ENCODE peak calls at places on chromosomes 13 and 19, in five cellular contexts. T, Y, A, B and D are unnamed samples. For H3F3A and H3K9me2, the result is how much of the 10 kb centered on the place peaks cover.

GRCh38 chr13:49569993-49570689 is 15.2 kb downstream of the RCBTB1 start:
- DNase-seq in T (peak), Y (no peak), A (no peak), B (no peak), D (peak)

GRCh38 chr13:113758651-113759524 is at the start of gene TMEM255B:
- DNase-seq in T (peak), Y (peak), A (peak), B (peak), D (peak)

GRCh38 chr19:47499863-47500830 is 14.7 kb downstream of the NAPA start:
- DNase-seq in T (no peak), Y (no peak), A (no peak), B (peak), D (no peak)

GRCh38 chr13:23578411-23579071 is 8.3 kb downstream of the TNFRSF19 start:
- DNase-seq in T (peak), Y (peak), A (peak), B (peak), D (peak)

GRCh38 chr13:26011996-26012688 is 39.7 kb downstream of the SHISA2 start:
- DNase-seq in T (peak), Y (no peak), A (no peak), B (peak), D (no peak)

GRCh38 chr13:77386880-77387606 is 60.1 kb upstream of the MYCBP2 start:
- DNase-seq in T (peak), Y (no peak), A (no peak), B (no peak), D (peak)

GRCh38 chr13:87498681-87499080 is 172.5 kb upstream of the SLITRK5 start:
- DNase-seq in T (peak), Y (peak), A (no peak), B (peak), D (peak)

GRCh38 chr19:16067205-16067938 is 8.9 kb upstream of the TPM4 start:
- DNase-seq in T (peak), Y (peak), A (no peak), B (no peak), D (peak)

GRCh38 chr13:20160346-20161274 is at the start of gene GJA3:
- DNase-seq in T (peak), Y (peak), A (no peak), B (peak), D (peak)

GRCh38 chr13:40333238-40333637 is 333.2 kb downstream of the FOXO1 start:
- DNase-seq in T (no peak), Y (no peak), A (no peak), B (no peak), D (no peak)

GRCh38 chr13:84661718-84662117 is 779.4 kb upstream of the SLITRK1 start:
- DNase-seq in T (peak), Y (no peak), A (no peak), B (no peak), D (no peak)

GRCh38 chr13:112532837-112533745 is 54.9 kb downstream of the TUBGCP3 start:
- DNase-seq in T (no peak), Y (no peak), A (no peak), B (no peak), D (no peak)

GRCh38 chr19:51882518-51882917 is 5.2 kb downstream of the ZNF577 start:
- DNase-seq in T (no peak), Y (no peak), A (no peak), B (no peak), D (no peak)

GRCh38 chr19:6476155-6476895 is 5.3 kb downstream of the DENND1C start:
- DNase-seq in T (peak), Y (peak), A (peak), B (peak), D (peak)

GRCh38 chr19:47097396-47098217 is 16.0 kb downstream of the ZC3H4 start:
- DNase-seq in T (peak), Y (no peak), A (no peak), B (no peak), D (no peak)

GRCh38 chr19:54430306-54431254 is 15.3 kb downstream of the TTYH1 start:
- DNase-seq in T (peak), Y (peak), A (no peak), B (peak), D (peak)

GRCh38 chr19:32652893-32653625 is 21.9 kb downstream of the ANKRD27 start:
- DNase-seq in T (no peak), Y (peak), A (no peak), B (no peak), D (no peak)

GRCh38 chr19:56670401-56670960 is 1.1 kb downstream of the ZNF835 start:
- DNase-seq in T (no peak), Y (no peak), A (no peak), B (no peak), D (no peak)

GRCh38 chr19:8592231-8593009 is 15.2 kb upstream of the MYO1F start:
- DNase-seq in T (peak), Y (no peak), A (no peak), B (peak), D (peak)

GRCh38 chr19:49491030-49491803 is 3.8 kb downstream of the RPL13A start:
- DNase-seq in T (no peak), Y (no peak), A (no peak), B (no peak), D (no peak)
- H3F3A ChIP-seq in T (half or more), Y (half or more), A (half or more), B (half or more), D (half or more)

GRCh38 chr13:111519490-111520170 is 199.2 kb downstream of the TEX29 start:
- DNase-seq in T (no peak), Y (no peak), A (no peak), B (no peak), D (no peak)
- H3K9me2 ChIP-seq in T (under half), Y (under half), A (under half), B (under half), D (under half)

GRCh38 chr13:28716511-28716910 is 2.3 kb downstream of the SLC46A3 start:
- DNase-seq in T (peak), Y (peak), A (no peak), B (no peak), D (peak)
- H3K27ac ChIP-seq in T (peak), Y (peak), A (no peak), B (no peak), D (peak)

DNA sequence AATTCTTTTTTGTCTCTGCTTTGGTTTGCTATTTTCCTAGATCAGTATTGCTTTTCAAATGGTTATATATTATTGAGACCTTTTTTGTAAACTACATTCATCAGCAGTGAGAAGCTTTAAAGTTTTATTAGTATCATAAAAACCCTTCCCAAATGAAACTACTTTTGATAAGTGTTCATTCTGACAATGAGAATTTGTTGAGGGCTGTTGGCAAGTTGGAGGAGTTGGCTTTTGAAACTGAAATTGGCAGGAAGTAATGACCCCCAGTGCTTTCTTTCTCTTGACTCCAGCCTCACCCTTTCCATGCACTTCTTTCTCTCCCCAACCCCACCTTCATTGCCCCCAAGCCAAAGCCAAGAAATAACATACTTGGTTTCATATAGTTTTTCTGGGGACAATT is 113.8 kb downstream of the ZIC5 start:
- DNase-seq in T (no peak), Y (no peak), A (no peak), B (no peak), D (no peak)
- H3F3A ChIP-seq in T (under half), Y (under half), A (under half), B (under half), D (under half)

GRCh38 chr13:50699874-50700663 is 143.4 kb downstream of the DLEU7 start:
- DNase-seq in T (no peak), Y (no peak), A (no peak), B (peak), D (no peak)

GRCh38 chr13:50700664-50701266 is 142.7 kb downstream of the DLEU7 start:
- DNase-seq in T (no peak), Y (no peak), A (no peak), B (no peak), D (no peak)

GRCh38 chr13:50706505-50706904 is 137.0 kb downstream of the DLEU7 start:
- DNase-seq in T (no peak), Y (no peak), A (no peak), B (no peak), D (no peak)

GRCh38 chr13:50697746-50698526 is 145.6 kb downstream of the DLEU7 start:
- DNase-seq in T (no peak), Y (no peak), A (no peak), B (no peak), D (no peak)

GRCh38 chr13:50701469-50701868 is 142.0 kb downstream of the DLEU7 start:
- DNase-seq in T (no peak), Y (no peak), A (no peak), B (no peak), D (no peak)
- H3K9me2 ChIP-seq in T (under half), Y (under half), A (under half), B (under half), D (under half)

DNA sequence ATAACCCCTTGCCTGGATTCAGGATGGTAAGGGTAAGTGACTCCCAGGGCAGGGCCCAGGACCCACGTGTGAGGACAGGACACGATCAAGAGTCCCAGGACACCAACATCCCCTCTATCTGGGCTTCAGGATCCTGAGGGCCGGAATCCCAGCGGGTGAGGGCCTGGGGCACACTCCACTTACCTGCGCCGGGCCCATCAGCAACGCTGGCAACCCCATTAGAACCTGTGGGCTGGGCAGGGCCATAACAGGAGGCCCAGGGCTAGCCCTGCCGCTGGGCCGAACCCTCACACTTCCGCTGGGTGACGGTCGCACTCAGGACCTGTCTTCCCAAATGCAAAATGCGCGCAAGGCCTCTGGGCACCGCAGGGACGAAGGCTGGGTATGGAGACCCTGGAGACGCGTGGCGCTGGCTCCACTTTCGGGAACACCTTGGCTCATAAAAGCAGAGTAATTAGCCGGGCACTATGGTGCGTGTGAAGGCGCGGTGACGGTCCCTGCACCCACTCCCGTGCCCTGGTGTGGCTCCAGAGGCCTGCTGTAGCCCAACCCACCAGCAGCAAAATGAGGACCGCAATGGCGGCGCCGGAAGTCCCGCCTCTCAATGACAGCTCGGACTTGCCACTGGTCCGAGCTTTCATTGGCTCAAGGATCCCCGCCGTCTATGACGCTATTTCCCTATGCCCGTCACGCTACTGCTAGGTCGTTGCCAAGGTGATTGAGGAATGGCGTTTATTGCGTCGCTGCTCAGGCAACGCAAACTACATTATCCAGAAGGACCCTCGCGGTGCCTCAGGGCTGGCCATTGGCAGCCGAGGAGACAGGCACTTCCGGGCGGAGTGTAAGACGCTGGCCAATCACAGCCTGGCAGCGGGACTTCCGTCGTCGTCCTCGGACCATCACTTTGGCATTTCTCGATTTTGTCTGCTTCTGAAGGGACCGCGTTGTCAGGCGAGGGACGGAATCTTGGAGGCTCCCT is at the start of gene ZNF132:
- DNase-seq in T (peak), Y (peak), A (no peak), B (peak), D (no peak)
- H3K27ac ChIP-seq in T (peak), Y (no peak), A (no peak), B (no peak), D (no peak)

GRCh38 chr19:33798701-33799111 is 2.0 kb downstream of the KCTD15 start:
- DNase-seq in T (no peak), Y (no peak), A (no peak), B (peak), D (no peak)
- H3F3A ChIP-seq in T (under half), Y (under half), A (under half), B (under half), D (under half)